ENCODE peak calls at places on chromosomes 5 and 9, in five cellular contexts. T, Q, O, N and Y are unnamed samples.
A peak's percentile ranks its signal among the peaks of the same experiment; 100 is the strongest.

GRCh38 chr5:170469414-170469813 is 34.4 kb upstream of the KCNIP1 start:
- DNase-seq in T (no peak), Q (no peak), O (no peak), N (no peak), Y (no peak)

GRCh38 chr5:76736679-76737078 is 20.8 kb downstream of the F2R start:
- DNase-seq in T (no peak), Q (no peak), O (no peak), N (no peak), Y (no peak)

GRCh38 chr5:68407312-68408239 is 192.0 kb downstream of the PIK3R1 start:
- DNase-seq in T (no peak), Q (no peak), O (no peak), N (no peak), Y (no peak)

GRCh38 chr9:70625078-70625477 is 210.6 kb upstream of the KLF9 start:
- DNase-seq in T (no peak), Q (no peak), O (no peak), N (no peak), Y (no peak)

GRCh38 chr9:13049223-13049622 is 230.3 kb downstream of the MPDZ start:
- DNase-seq in T (no peak), Q (no peak), O (no peak), N (no peak), Y (peak; percentile 33)

GRCh38 chr5:39417979-39418378 is 6.8 kb downstream of the DAB2 start:
- DNase-seq in T (no peak), Q (no peak), O (no peak), N (no peak), Y (no peak)

GRCh38 chr5:78597858-78598415 is 50.6 kb downstream of the LHFPL2 start:
- DNase-seq in T (no peak), Q (no peak), O (peak; percentile 76), N (no peak), Y (peak; percentile 81)

GRCh38 chr9:133130721-133131244 is 9.7 kb upstream of the RALGDS start:
- DNase-seq in T (no peak), Q (no peak), O (no peak), N (no peak), Y (no peak)

GRCh38 chr9:93493949-93494348 is 40.6 kb upstream of the FAM120AOS start:
- DNase-seq in T (no peak), Q (no peak), O (no peak), N (no peak), Y (no peak)

GRCh38 chr5:150053231-150053626 is 33.1 kb downstream of the CSF1R start:
- DNase-seq in T (no peak), Q (no peak), O (peak; percentile 48), N (no peak), Y (peak; percentile 78)

GRCh38 chr9:14935917-14936316 is 25.7 kb upstream of the FREM1 start:
- DNase-seq in T (no peak), Q (no peak), O (no peak), N (no peak), Y (no peak)

GRCh38 chr5:107476783-107477182 is 194.0 kb downstream of the EFNA5 start:
- DNase-seq in T (no peak), Q (no peak), O (peak; percentile 27), N (no peak), Y (no peak)

GRCh38 chr9:126009047-126009446 is 261.9 kb downstream of the PBX3 start:
- DNase-seq in T (no peak), Q (no peak), O (no peak), N (peak; percentile 32), Y (no peak)

GRCh38 chr5:150523472-150524350 is 15.8 kb downstream of the NDST1 start:
- DNase-seq in T (peak; percentile 63), Q (no peak), O (peak; percentile 89), N (peak; percentile 50), Y (peak; percentile 79)

GRCh38 chr9:135985889-135986288 is 24.7 kb upstream of the UBAC1 start:
- DNase-seq in T (no peak), Q (no peak), O (no peak), N (no peak), Y (no peak)

GRCh38 chr5:96816430-96816939 is 8.7 kb upstream of the ERAP1 start:
- DNase-seq in T (no peak), Q (no peak), O (no peak), N (no peak), Y (no peak)

GRCh38 chr5:74516217-74516636 is 124.3 kb downstream of the ENC1 start:
- DNase-seq in T (no peak), Q (no peak), O (peak; percentile 29), N (no peak), Y (peak; percentile 26)

GRCh38 chr5:127930311-127930710 is 153.3 kb upstream of the SLC12A2 start:
- DNase-seq in T (no peak), Q (no peak), O (peak; percentile 80), N (peak; percentile 31), Y (peak; percentile 18)

GRCh38 chr9:88183798-88184495 is 45.7 kb upstream of the SPATA31C2 start:
- DNase-seq in T (no peak), Q (peak; percentile 24), O (no peak), N (no peak), Y (no peak)

GRCh38 chr5:62614355-62614754 is 35.7 kb downstream of the LRRC70 start:
- DNase-seq in T (no peak), Q (no peak), O (no peak), N (no peak), Y (no peak)

GRCh38 chr9:131020388-131020787 is 11.4 kb downstream of the LAMC3 start:
- DNase-seq in T (no peak), Q (no peak), O (peak; percentile 93), N (no peak), Y (peak; percentile 23)

GRCh38 chr5:108481355-108481931 is 99.5 kb upstream of the FBXL17 start:
- DNase-seq in T (no peak), Q (no peak), O (peak; percentile 43), N (peak; percentile 26), Y (peak; percentile 13)

GRCh38 chr5:149618581-149619248 is 37.4 kb downstream of the ARHGEF37 start:
- DNase-seq in T (peak; percentile 24), Q (no peak), O (peak; percentile 76), N (peak; percentile 47), Y (peak; percentile 73)

GRCh38 chr9:131734781-131735180 is 5.1 kb downstream of the RAPGEF1 start:
- DNase-seq in T (no peak), Q (no peak), O (no peak), N (no peak), Y (no peak)

GRCh38 chr5:4099401-4099800 is 503.8 kb downstream of the IRX1 start:
- DNase-seq in T (no peak), Q (no peak), O (no peak), N (no peak), Y (no peak)

GRCh38 chr9:20683351-20684034 is 566 bp upstream of the FOCAD start:
- DNase-seq in T (no peak), Q (peak; percentile 47), O (peak; percentile 73), N (peak; percentile 18), Y (peak; percentile 63)

GRCh38 chr5:142748132-142748531 is 22.0 kb upstream of the ARHGAP26 start:
- DNase-seq in T (no peak), Q (no peak), O (peak; percentile 62), N (no peak), Y (peak; percentile 21)

GRCh38 chr5:177300236-177300880 is 3.2 kb downstream of the RAB24 start:
- DNase-seq in T (peak; percentile 39), Q (peak; percentile 60), O (peak; percentile 70), N (no peak), Y (peak; percentile 82)

GRCh38 chr5:156556666-156557401 is 229.9 kb downstream of the SGCD start:
- DNase-seq in T (no peak), Q (no peak), O (no peak), N (no peak), Y (no peak)

GRCh38 chr5:75054110-75054930 is 2.0 kb upstream of the GCNT4 start:
- DNase-seq in T (no peak), Q (no peak), O (no peak), N (no peak), Y (peak; percentile 57)

DNA sequence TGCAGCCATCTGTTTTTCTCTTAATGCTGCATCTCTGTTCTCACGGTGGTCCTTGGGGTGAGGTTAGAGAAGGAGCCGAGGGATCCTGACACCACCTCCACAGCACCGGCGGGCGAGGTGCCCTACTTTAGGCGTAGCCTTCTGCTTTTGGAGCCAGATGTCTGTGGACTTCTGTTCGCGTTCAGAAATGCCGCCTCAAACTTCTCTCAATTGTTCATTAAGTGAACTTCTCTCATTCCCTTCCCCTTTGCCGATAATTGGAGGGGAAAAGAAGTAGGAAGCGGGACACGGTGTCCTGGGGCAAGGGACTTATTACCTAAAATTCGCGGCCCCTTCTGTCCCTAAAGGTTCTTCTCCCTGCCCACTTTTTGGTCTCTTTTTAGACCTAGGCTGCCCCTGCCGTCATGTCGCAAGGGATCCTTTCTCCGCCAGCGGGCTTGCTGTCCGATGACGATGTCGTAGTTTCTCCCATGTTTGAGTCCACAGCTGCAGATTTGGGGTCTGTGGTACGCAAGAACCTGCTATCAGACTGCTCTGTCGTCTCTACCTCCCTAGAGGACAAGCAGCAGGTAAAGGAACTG is 455 bp downstream of the KIF20A start:
- DNase-seq in T (no peak), Q (no peak), O (no peak), N (no peak), Y (no peak)
- H3K4me3 ChIP-seq in T (peak overlapping the region; percentile 99), Q (peak overlapping the region; percentile 54), O (peak overlapping the region; percentile 98), N (peak overlapping the region; percentile 99), Y (peak overlapping the region; percentile 97)

DNA sequence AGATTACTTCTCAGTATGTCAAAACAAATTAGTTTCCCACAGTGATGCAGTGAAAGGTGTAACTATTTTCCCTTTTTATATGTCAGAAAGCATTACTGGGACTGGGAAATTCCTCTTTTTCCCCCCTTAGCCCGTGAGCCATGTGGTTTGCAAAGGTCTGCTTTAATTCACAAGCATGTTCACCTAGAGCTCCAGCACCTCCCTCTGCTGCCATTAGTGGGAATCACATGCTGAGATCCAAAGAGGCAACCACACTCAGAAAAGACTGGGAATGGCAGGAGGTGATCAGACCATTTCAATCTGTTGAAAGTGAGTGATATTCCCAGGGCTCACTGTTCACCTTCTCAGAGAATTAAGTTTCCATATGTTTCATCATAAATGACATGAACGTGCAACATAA is 703.7 kb upstream of the WWC1 start:
- DNase-seq in T (no peak), Q (no peak), O (peak; percentile 20), N (peak; percentile 8), Y (peak; percentile 49)
- TF ChIP-seq CTCF in T (peak; percentile 67), Q (no peak), O (peak; percentile 65), N (no peak), Y (peak; percentile 68)

GRCh38 chr5:122778157-122778556 is 3.3 kb downstream of the SNX2 start:
- DNase-seq in T (no peak), Q (no peak), O (no peak), N (no peak), Y (no peak)
- H3K4me3 ChIP-seq in T (no peak overlapping the region), Q (no peak overlapping the region), O (no peak overlapping the region), N (no peak overlapping the region), Y (no peak overlapping the region)

GRCh38 chr9:68560131-68560844 is 19.6 kb upstream of the TMEM252 start:
- DNase-seq in T (peak; percentile 39), Q (peak; percentile 19), O (peak; percentile 84), N (peak; percentile 19), Y (peak; percentile 54)
- TF ChIP-seq CTCF in T (peak; percentile 46), Q (no peak), O (peak; percentile 47), N (peak; percentile 13), Y (peak; percentile 31)